ENCODE peak calls at places on chromosomes 5 and 9, in five cellular contexts. U is T1000, K is epithelial cell of esophagus, X is uterus, D is cerebellar cortex. S is an unnamed sample.

GRCh38 chr9:110752766-110753165 is 84.2 kb downstream of the MUSK start:
- DNase-seq in U (peak), K (peak), X (no peak), D (no peak), S (peak)

GRCh38 chr9:130265431-130266235 is at the start of gene HMCN2:
- DNase-seq in U (no peak), K (peak), X (no peak), D (no peak), S (no peak)

GRCh38 chr5:149710575-149710974 is 19.5 kb upstream of the PPARGC1B start:
- DNase-seq in U (no peak), K (no peak), X (no peak), D (no peak), S (no peak)

GRCh38 chr5:51386916-51387853 is 3.9 kb downstream of the ISL1 start:
- DNase-seq in U (no peak), K (peak), X (no peak), D (no peak), S (no peak)

GRCh38 chr5:172854451-172854871 is 20.4 kb downstream of the ERGIC1 start:
- DNase-seq in U (no peak), K (peak), X (peak), D (no peak), S (no peak)

GRCh38 chr9:125649315-125649714 is 57.7 kb downstream of the MAPKAP1 start:
- DNase-seq in U (no peak), K (peak), X (no peak), D (no peak), S (no peak)

GRCh38 chr5:107248065-107248695 is 422.6 kb downstream of the EFNA5 start:
- DNase-seq in U (no peak), K (peak), X (no peak), D (peak), S (no peak)

GRCh38 chr5:40734986-40735385 is 20.8 kb downstream of the TTC33 start:
- DNase-seq in U (no peak), K (no peak), X (no peak), D (no peak), S (no peak)

GRCh38 chr5:138459311-138459710 is 6.0 kb upstream of the EGR1 start:
- DNase-seq in U (no peak), K (no peak), X (no peak), D (no peak), S (no peak)

GRCh38 chr5:96582343-96582742 is 79.8 kb upstream of the CAST start:
- DNase-seq in U (no peak), K (peak), X (no peak), D (peak), S (no peak)

GRCh38 chr5:107809201-107810034 is 138.7 kb upstream of the EFNA5 start:
- DNase-seq in U (no peak), K (peak), X (no peak), D (no peak), S (no peak)

GRCh38 chr5:44862808-44863207 is 54.1 kb downstream of the MRPS30 start:
- DNase-seq in U (no peak), K (peak), X (no peak), D (peak), S (no peak)

GRCh38 chr9:91138760-91139159 is 223.0 kb downstream of the AUH start:
- DNase-seq in U (peak), K (peak), X (no peak), D (no peak), S (no peak)

GRCh38 chr9:78132688-78133033 is 101.0 kb upstream of the GNAQ start:
- DNase-seq in U (no peak), K (no peak), X (no peak), D (no peak), S (no peak)

GRCh38 chr9:105063665-105064247 is 135.8 kb upstream of the ABCA1 start:
- DNase-seq in U (no peak), K (peak), X (peak), D (no peak), S (no peak)

GRCh38 chr5:36876965-36877666 is 547 bp downstream of the NIPBL start:
- DNase-seq in U (peak), K (peak), X (peak), D (peak), S (no peak)

GRCh38 chr9:127569819-127570401 is 42.2 kb upstream of the STXBP1 start:
- DNase-seq in U (no peak), K (peak), X (no peak), D (peak), S (no peak)

GRCh38 chr5:87825583-87825982 is 412.9 kb upstream of the CCNH start:
- DNase-seq in U (no peak), K (peak), X (no peak), D (peak), S (no peak)

GRCh38 chr9:34381323-34381722 is 4.6 kb upstream of the MYORG start:
- DNase-seq in U (no peak), K (no peak), X (no peak), D (no peak), S (no peak)

GRCh38 chr9:127051881-127052595 is 70.4 kb downstream of the ANGPTL2 start:
- DNase-seq in U (no peak), K (no peak), X (no peak), D (no peak), S (no peak)

GRCh38 chr9:134699343-134699740 is 57.7 kb downstream of the COL5A1 start:
- DNase-seq in U (no peak), K (no peak), X (no peak), D (no peak), S (no peak)

GRCh38 chr9:137987244-137988030 is 109.9 kb downstream of the CACNA1B start:
- DNase-seq in U (no peak), K (no peak), X (no peak), D (no peak), S (no peak)

GRCh38 chr5:57386958-57387357 is 95.7 kb downstream of the ACTBL2 start:
- DNase-seq in U (no peak), K (peak), X (no peak), D (no peak), S (no peak)

GRCh38 chr5:74629326-74629725 is 11.2 kb downstream of the ENC1 start:
- DNase-seq in U (no peak), K (no peak), X (no peak), D (no peak), S (no peak)

GRCh38 chr5:61313960-61314681 is 17.9 kb upstream of the ZSWIM6 start:
- DNase-seq in U (peak), K (peak), X (no peak), D (no peak), S (no peak)

GRCh38 chr9:28032178-28032532 is 458.9 kb upstream of the C9orf72 start:
- DNase-seq in U (no peak), K (peak), X (no peak), D (no peak), S (no peak)

GRCh38 chr9:134619983-134620612 is 21.5 kb upstream of the COL5A1 start:
- DNase-seq in U (no peak), K (no peak), X (peak), D (no peak), S (no peak)